ENCODE peak calls at places on chromosomes 7 and 10, in seven cellular contexts. One of them, this sample, is unnamed.

GRCh38 chr7:40749877-40750276 is 615.1 kb downstream of the SUGCT start:
- DNase-seq in EL: peak
- DNase-seq in activated naive CD8-positive, alpha-beta T cell treated with anti-CD3 and anti-CD28 coated beads for 36 hours: no peak
- DNase-seq in left ventricle myocardium inferior: no peak
- DNase-seq in activated CD4-positive, CD25-positive, alpha-beta regulatory T cell: no peak
- DNase-seq in heart left ventricle: no peak
- DNase-seq in RWPE2: no peak
- DNase-seq in this sample: no peak

GRCh38 chr7:94008537-94008936 is 4.4 kb upstream of the BET1 start:
- DNase-seq in EL: no peak
- DNase-seq in activated naive CD8-positive, alpha-beta T cell treated with anti-CD3 and anti-CD28 coated beads for 36 hours: no peak
- DNase-seq in left ventricle myocardium inferior: no peak
- DNase-seq in activated CD4-positive, CD25-positive, alpha-beta regulatory T cell: no peak
- DNase-seq in heart left ventricle: no peak
- DNase-seq in RWPE2: no peak
- DNase-seq in this sample: no peak

GRCh38 chr7:126657599-126658358 is 595.0 kb downstream of the GRM8 start:
- DNase-seq in EL: no peak
- DNase-seq in activated naive CD8-positive, alpha-beta T cell treated with anti-CD3 and anti-CD28 coated beads for 36 hours: no peak
- DNase-seq in left ventricle myocardium inferior: no peak
- DNase-seq in activated CD4-positive, CD25-positive, alpha-beta regulatory T cell: no peak
- DNase-seq in heart left ventricle: no peak
- DNase-seq in RWPE2: no peak
- DNase-seq in this sample: no peak

GRCh38 chr7:6237002-6237401 is 35.4 kb downstream of the CYTH3 start:
- DNase-seq in EL: no peak
- DNase-seq in activated naive CD8-positive, alpha-beta T cell treated with anti-CD3 and anti-CD28 coated beads for 36 hours: no peak
- DNase-seq in left ventricle myocardium inferior: no peak
- DNase-seq in activated CD4-positive, CD25-positive, alpha-beta regulatory T cell: no peak
- DNase-seq in heart left ventricle: no peak
- DNase-seq in RWPE2: no peak
- DNase-seq in this sample: no peak

GRCh38 chr7:67716729-67717128 is 720.1 kb downstream of the TYW1 start:
- DNase-seq in EL: no peak
- DNase-seq in activated naive CD8-positive, alpha-beta T cell treated with anti-CD3 and anti-CD28 coated beads for 36 hours: no peak
- DNase-seq in left ventricle myocardium inferior: no peak
- DNase-seq in activated CD4-positive, CD25-positive, alpha-beta regulatory T cell: no peak
- DNase-seq in heart left ventricle: no peak
- DNase-seq in RWPE2: no peak
- DNase-seq in this sample: no peak

GRCh38 chr10:92091965-92092364 is 168.4 kb downstream of the BTAF1 start:
- DNase-seq in EL: no peak
- DNase-seq in activated naive CD8-positive, alpha-beta T cell treated with anti-CD3 and anti-CD28 coated beads for 36 hours: no peak
- DNase-seq in left ventricle myocardium inferior: no peak
- DNase-seq in activated CD4-positive, CD25-positive, alpha-beta regulatory T cell: no peak
- DNase-seq in heart left ventricle: no peak
- DNase-seq in RWPE2: no peak
- DNase-seq in this sample: no peak

GRCh38 chr7:35613150-35613549 is 81.8 kb downstream of the HERPUD2 start:
- DNase-seq in EL: no peak
- DNase-seq in activated naive CD8-positive, alpha-beta T cell treated with anti-CD3 and anti-CD28 coated beads for 36 hours: no peak
- DNase-seq in left ventricle myocardium inferior: no peak
- DNase-seq in activated CD4-positive, CD25-positive, alpha-beta regulatory T cell: no peak
- DNase-seq in heart left ventricle: no peak
- DNase-seq in RWPE2: no peak
- DNase-seq in this sample: no peak

GRCh38 chr7:112791465-112792168 is 1.4 kb upstream of the TMEM168 start:
- DNase-seq in EL: no peak
- DNase-seq in activated naive CD8-positive, alpha-beta T cell treated with anti-CD3 and anti-CD28 coated beads for 36 hours: no peak
- DNase-seq in left ventricle myocardium inferior: no peak
- DNase-seq in activated CD4-positive, CD25-positive, alpha-beta regulatory T cell: no peak
- DNase-seq in heart left ventricle: no peak
- DNase-seq in RWPE2: no peak
- DNase-seq in this sample: no peak

GRCh38 chr10:110405401-110405800 is 92.3 kb upstream of the DUSP5 start:
- DNase-seq in EL: no peak
- DNase-seq in activated naive CD8-positive, alpha-beta T cell treated with anti-CD3 and anti-CD28 coated beads for 36 hours: no peak
- DNase-seq in left ventricle myocardium inferior: no peak
- DNase-seq in activated CD4-positive, CD25-positive, alpha-beta regulatory T cell: no peak
- DNase-seq in heart left ventricle: no peak
- DNase-seq in RWPE2: no peak
- DNase-seq in this sample: no peak

GRCh38 chr10:75736889-75737610 is 305.6 kb downstream of the LRMDA start:
- DNase-seq in EL: no peak
- DNase-seq in activated naive CD8-positive, alpha-beta T cell treated with anti-CD3 and anti-CD28 coated beads for 36 hours: no peak
- DNase-seq in left ventricle myocardium inferior: no peak
- DNase-seq in activated CD4-positive, CD25-positive, alpha-beta regulatory T cell: no peak
- DNase-seq in heart left ventricle: no peak
- DNase-seq in RWPE2: no peak
- DNase-seq in this sample: no peak

GRCh38 chr7:33459340-33459751 is 330.0 kb downstream of the BBS9 start:
- DNase-seq in EL: peak
- DNase-seq in activated naive CD8-positive, alpha-beta T cell treated with anti-CD3 and anti-CD28 coated beads for 36 hours: no peak
- DNase-seq in left ventricle myocardium inferior: no peak
- DNase-seq in activated CD4-positive, CD25-positive, alpha-beta regulatory T cell: no peak
- DNase-seq in heart left ventricle: no peak
- DNase-seq in RWPE2: no peak
- DNase-seq in this sample: no peak

GRCh38 chr7:155298288-155298833 is 683 bp downstream of the INSIG1 start:
- DNase-seq in EL: peak
- DNase-seq in activated naive CD8-positive, alpha-beta T cell treated with anti-CD3 and anti-CD28 coated beads for 36 hours: peak
- DNase-seq in left ventricle myocardium inferior: no peak
- DNase-seq in activated CD4-positive, CD25-positive, alpha-beta regulatory T cell: no peak
- DNase-seq in heart left ventricle: no peak
- DNase-seq in RWPE2: no peak
- DNase-seq in this sample: no peak

GRCh38 chr7:940599-941408 is 13.7 kb downstream of the ADAP1 start:
- DNase-seq in EL: no peak
- DNase-seq in activated naive CD8-positive, alpha-beta T cell treated with anti-CD3 and anti-CD28 coated beads for 36 hours: no peak
- DNase-seq in left ventricle myocardium inferior: no peak
- DNase-seq in activated CD4-positive, CD25-positive, alpha-beta regulatory T cell: no peak
- DNase-seq in heart left ventricle: no peak
- DNase-seq in RWPE2: no peak
- DNase-seq in this sample: no peak

GRCh38 chr7:18459439-18459838 is 36.1 kb upstream of the HDAC9 start:
- DNase-seq in EL: peak
- DNase-seq in activated naive CD8-positive, alpha-beta T cell treated with anti-CD3 and anti-CD28 coated beads for 36 hours: no peak
- DNase-seq in left ventricle myocardium inferior: no peak
- DNase-seq in activated CD4-positive, CD25-positive, alpha-beta regulatory T cell: no peak
- DNase-seq in heart left ventricle: no peak
- DNase-seq in RWPE2: no peak
- DNase-seq in this sample: no peak

GRCh38 chr7:50832744-50833143 is 50.0 kb upstream of the GRB10 start:
- DNase-seq in EL: peak
- DNase-seq in activated naive CD8-positive, alpha-beta T cell treated with anti-CD3 and anti-CD28 coated beads for 36 hours: peak
- DNase-seq in left ventricle myocardium inferior: no peak
- DNase-seq in activated CD4-positive, CD25-positive, alpha-beta regulatory T cell: no peak
- DNase-seq in heart left ventricle: no peak
- DNase-seq in RWPE2: no peak
- DNase-seq in this sample: no peak

GRCh38 chr7:75995052-75995471 is 667 bp upstream of the TMEM120A start:
- DNase-seq in EL: no peak
- DNase-seq in activated naive CD8-positive, alpha-beta T cell treated with anti-CD3 and anti-CD28 coated beads for 36 hours: no peak
- DNase-seq in left ventricle myocardium inferior: no peak
- DNase-seq in activated CD4-positive, CD25-positive, alpha-beta regulatory T cell: no peak
- DNase-seq in heart left ventricle: no peak
- DNase-seq in RWPE2: peak
- DNase-seq in this sample: no peak

GRCh38 chr7:82319674-82320118 is 123.9 kb downstream of the CACNA2D1 start:
- DNase-seq in EL: peak
- DNase-seq in activated naive CD8-positive, alpha-beta T cell treated with anti-CD3 and anti-CD28 coated beads for 36 hours: no peak
- DNase-seq in left ventricle myocardium inferior: peak
- DNase-seq in activated CD4-positive, CD25-positive, alpha-beta regulatory T cell: no peak
- DNase-seq in heart left ventricle: peak
- DNase-seq in RWPE2: no peak
- DNase-seq in this sample: peak

GRCh38 chr10:88461426-88461825 is 121.7 kb downstream of the RNLS start:
- DNase-seq in EL: no peak
- DNase-seq in activated naive CD8-positive, alpha-beta T cell treated with anti-CD3 and anti-CD28 coated beads for 36 hours: no peak
- DNase-seq in left ventricle myocardium inferior: no peak
- DNase-seq in activated CD4-positive, CD25-positive, alpha-beta regulatory T cell: no peak
- DNase-seq in heart left ventricle: no peak
- DNase-seq in RWPE2: no peak
- DNase-seq in this sample: no peak

GRCh38 chr7:115125750-115126149 is 203.9 kb downstream of the MDFIC start:
- DNase-seq in EL: no peak
- DNase-seq in activated naive CD8-positive, alpha-beta T cell treated with anti-CD3 and anti-CD28 coated beads for 36 hours: no peak
- DNase-seq in left ventricle myocardium inferior: no peak
- DNase-seq in activated CD4-positive, CD25-positive, alpha-beta regulatory T cell: no peak
- DNase-seq in heart left ventricle: no peak
- DNase-seq in RWPE2: no peak
- DNase-seq in this sample: no peak

GRCh38 chr7:90686146-90686545 is 90.0 kb downstream of the CDK14 start:
- DNase-seq in EL: no peak
- DNase-seq in activated naive CD8-positive, alpha-beta T cell treated with anti-CD3 and anti-CD28 coated beads for 36 hours: no peak
- DNase-seq in left ventricle myocardium inferior: no peak
- DNase-seq in activated CD4-positive, CD25-positive, alpha-beta regulatory T cell: no peak
- DNase-seq in heart left ventricle: no peak
- DNase-seq in RWPE2: no peak
- DNase-seq in this sample: no peak

GRCh38 chr7:134996097-134996550 is 9.8 kb downstream of the AGBL3 start:
- DNase-seq in EL: no peak
- DNase-seq in activated naive CD8-positive, alpha-beta T cell treated with anti-CD3 and anti-CD28 coated beads for 36 hours: peak
- DNase-seq in left ventricle myocardium inferior: no peak
- DNase-seq in activated CD4-positive, CD25-positive, alpha-beta regulatory T cell: no peak
- DNase-seq in heart left ventricle: no peak
- DNase-seq in RWPE2: no peak
- DNase-seq in this sample: no peak

GRCh38 chr7:53504914-53505313 is 469.5 kb downstream of the POM121L12 start:
- DNase-seq in EL: no peak
- DNase-seq in activated naive CD8-positive, alpha-beta T cell treated with anti-CD3 and anti-CD28 coated beads for 36 hours: no peak
- DNase-seq in left ventricle myocardium inferior: no peak
- DNase-seq in activated CD4-positive, CD25-positive, alpha-beta regulatory T cell: no peak
- DNase-seq in heart left ventricle: no peak
- DNase-seq in RWPE2: no peak
- DNase-seq in this sample: no peak